ENCODE peak calls at places on chromosomes 1 and 21, in four cellular contexts. One of them, this sample, is unnamed.

GRCh38 chr1:241675983-241676382 is 23.9 kb downstream of the WDR64 start:
- DNase-seq in heart left ventricle: no peak
- DNase-seq in uterus: no peak
- DNase-seq in A549: no peak
- DNase-seq in this sample: no peak

GRCh38 chr1:30477588-30477987 is 245.8 kb downstream of the MATN1 start:
- DNase-seq in uterus: no peak
- DNase-seq in heart left ventricle: no peak
- DNase-seq in A549: no peak
- DNase-seq in this sample: no peak

GRCh38 chr1:207004931-207005830 is 27.4 kb downstream of the C1orf116 start:
- DNase-seq in uterus: no peak
- DNase-seq in A549: peak; percentile 77
- DNase-seq in heart left ventricle: peak; percentile 32
- DNase-seq in this sample: peak; percentile 79

GRCh38 chr1:214581785-214582184 is 21.2 kb upstream of the CENPF start:
- DNase-seq in A549: peak; percentile 47
- DNase-seq in uterus: no peak
- DNase-seq in heart left ventricle: no peak
- DNase-seq in this sample: no peak

GRCh38 chr1:197541411-197541810 is 233.9 kb downstream of the DENND1B start:
- DNase-seq in A549: no peak
- DNase-seq in heart left ventricle: no peak
- DNase-seq in uterus: no peak
- DNase-seq in this sample: no peak

GRCh38 chr1:232589809-232590741 is 39.9 kb downstream of the SIPA1L2 start:
- DNase-seq in heart left ventricle: no peak
- DNase-seq in A549: no peak
- DNase-seq in uterus: no peak
- DNase-seq in this sample: no peak

GRCh38 chr1:154191990-154192450 is at the start of gene TPM3:
- DNase-seq in A549: no peak
- DNase-seq in heart left ventricle: no peak
- DNase-seq in uterus: no peak
- DNase-seq in this sample: no peak

GRCh38 chr1:223144431-223144830 is 1.4 kb upstream of the TLR5 start:
- DNase-seq in A549: no peak
- DNase-seq in heart left ventricle: no peak
- DNase-seq in uterus: no peak
- DNase-seq in this sample: no peak

GRCh38 chr1:52368383-52369172 is 2.6 kb upstream of the CC2D1B start:
- DNase-seq in heart left ventricle: peak; percentile 39
- DNase-seq in uterus: no peak
- DNase-seq in A549: peak; percentile 39
- DNase-seq in this sample: peak; percentile 60

GRCh38 chr1:169692766-169693460 is 18.5 kb downstream of the SELL start:
- DNase-seq in uterus: no peak
- DNase-seq in A549: no peak
- DNase-seq in heart left ventricle: no peak
- DNase-seq in this sample: no peak

GRCh38 chr1:162310337-162310736 is 66.3 kb downstream of the SPATA46 start:
- DNase-seq in heart left ventricle: no peak
- DNase-seq in A549: no peak
- DNase-seq in uterus: no peak
- DNase-seq in this sample: no peak

GRCh38 chr1:53732912-53733317 is 6.0 kb downstream of the GLIS1 start:
- DNase-seq in A549: no peak
- DNase-seq in uterus: no peak
- DNase-seq in heart left ventricle: no peak
- DNase-seq in this sample: no peak

GRCh38 chr1:169484683-169485426 is 889 bp downstream of the SLC19A2 start:
- DNase-seq in A549: peak; percentile 38
- DNase-seq in heart left ventricle: peak; percentile 45
- DNase-seq in uterus: peak; percentile 55
- DNase-seq in this sample: peak; percentile 66

GRCh38 chr1:12127206-12127810 is 39.5 kb upstream of the TNFRSF1B start:
- DNase-seq in uterus: no peak
- DNase-seq in heart left ventricle: no peak
- DNase-seq in A549: no peak
- DNase-seq in this sample: no peak

GRCh38 chr1:207956976-207957375 is 46.1 kb upstream of the CD34 start:
- DNase-seq in heart left ventricle: no peak
- DNase-seq in uterus: no peak
- DNase-seq in A549: no peak
- DNase-seq in this sample: no peak

GRCh38 chr1:81703736-81704463 is 96.8 kb upstream of the ADGRL2 start:
- DNase-seq in A549: no peak
- DNase-seq in heart left ventricle: no peak
- DNase-seq in uterus: no peak
- DNase-seq in this sample: no peak

GRCh38 chr21:42571391-42572150 is 57.9 kb downstream of the SLC37A1 start:
- DNase-seq in A549: no peak
- DNase-seq in uterus: peak; percentile 3
- DNase-seq in heart left ventricle: no peak
- DNase-seq in this sample: peak; percentile 11

GRCh38 chr1:201346337-201346939 is 31.0 kb downstream of the TNNT2 start:
- DNase-seq in uterus: no peak
- DNase-seq in A549: peak; percentile 73
- DNase-seq in heart left ventricle: no peak
- DNase-seq in this sample: peak; percentile 66

GRCh38 chr1:69871412-69871811 is 303.7 kb downstream of the LRRC7 start:
- DNase-seq in A549: no peak
- DNase-seq in uterus: no peak
- DNase-seq in heart left ventricle: no peak
- DNase-seq in this sample: no peak

GRCh38 chr21:27561116-27561515 is 594.2 kb upstream of the ADAMTS5 start:
- DNase-seq in A549: no peak
- DNase-seq in heart left ventricle: no peak
- DNase-seq in uterus: no peak
- DNase-seq in this sample: no peak

GRCh38 chr1:242428403-242429190 is 95.9 kb downstream of the PLD5 start:
- DNase-seq in A549: no peak
- DNase-seq in uterus: no peak
- DNase-seq in heart left ventricle: no peak
- DNase-seq in this sample: no peak

GRCh38 chr21:42861311-42862122 is 17.8 kb downstream of the WDR4 start:
- DNase-seq in uterus: no peak
- DNase-seq in A549: no peak
- DNase-seq in heart left ventricle: no peak
- DNase-seq in this sample: no peak

GRCh38 chr21:34204481-34205439 is 131.4 kb downstream of the MRPS6 start:
- DNase-seq in A549: no peak
- DNase-seq in heart left ventricle: no peak
- DNase-seq in uterus: no peak
- DNase-seq in this sample: no peak

GRCh38 chr1:208083016-208083714 is 161.0 kb downstream of the PLXNA2 start:
- DNase-seq in uterus: no peak
- DNase-seq in heart left ventricle: peak; percentile 27
- DNase-seq in A549: no peak
- DNase-seq in this sample: no peak

GRCh38 chr1:112454316-112454715 is 54.4 kb upstream of the WNT2B start:
- DNase-seq in A549: no peak
- DNase-seq in heart left ventricle: no peak
- DNase-seq in uterus: no peak
- DNase-seq in this sample: no peak

GRCh38 chr21:41387042-41387819 is 25.4 kb downstream of the MX2 start:
- DNase-seq in A549: no peak
- DNase-seq in heart left ventricle: no peak
- DNase-seq in uterus: no peak
- DNase-seq in this sample: peak; percentile 58

GRCh38 chr1:220910021-220910420 is 30.8 kb downstream of the HLX start:
- DNase-seq in A549: no peak
- DNase-seq in uterus: no peak
- DNase-seq in heart left ventricle: no peak
- DNase-seq in this sample: no peak

GRCh38 chr1:6328696-6329095 is 64.9 kb downstream of the ACOT7 start:
- DNase-seq in A549: no peak
- DNase-seq in heart left ventricle: no peak
- DNase-seq in uterus: no peak
- DNase-seq in this sample: no peak

GRCh38 chr1:25590096-25590824 is 26.3 kb upstream of the MAN1C1 start:
- DNase-seq in heart left ventricle: peak; percentile 45
- DNase-seq in A549: no peak
- DNase-seq in uterus: no peak
- DNase-seq in this sample: peak; percentile 79

GRCh38 chr1:169108897-169109560 is 2.5 kb downstream of the ATP1B1 start:
- DNase-seq in A549: no peak
- DNase-seq in heart left ventricle: no peak
- DNase-seq in uterus: no peak
- DNase-seq in this sample: peak; percentile 55

GRCh38 chr1:218344814-218345672 is at the start of gene TGFB2:
- DNase-seq in A549: peak; percentile 55
- DNase-seq in heart left ventricle: peak; percentile 52
- DNase-seq in uterus: peak; percentile 63
- DNase-seq in this sample: peak; percentile 63

DNA sequence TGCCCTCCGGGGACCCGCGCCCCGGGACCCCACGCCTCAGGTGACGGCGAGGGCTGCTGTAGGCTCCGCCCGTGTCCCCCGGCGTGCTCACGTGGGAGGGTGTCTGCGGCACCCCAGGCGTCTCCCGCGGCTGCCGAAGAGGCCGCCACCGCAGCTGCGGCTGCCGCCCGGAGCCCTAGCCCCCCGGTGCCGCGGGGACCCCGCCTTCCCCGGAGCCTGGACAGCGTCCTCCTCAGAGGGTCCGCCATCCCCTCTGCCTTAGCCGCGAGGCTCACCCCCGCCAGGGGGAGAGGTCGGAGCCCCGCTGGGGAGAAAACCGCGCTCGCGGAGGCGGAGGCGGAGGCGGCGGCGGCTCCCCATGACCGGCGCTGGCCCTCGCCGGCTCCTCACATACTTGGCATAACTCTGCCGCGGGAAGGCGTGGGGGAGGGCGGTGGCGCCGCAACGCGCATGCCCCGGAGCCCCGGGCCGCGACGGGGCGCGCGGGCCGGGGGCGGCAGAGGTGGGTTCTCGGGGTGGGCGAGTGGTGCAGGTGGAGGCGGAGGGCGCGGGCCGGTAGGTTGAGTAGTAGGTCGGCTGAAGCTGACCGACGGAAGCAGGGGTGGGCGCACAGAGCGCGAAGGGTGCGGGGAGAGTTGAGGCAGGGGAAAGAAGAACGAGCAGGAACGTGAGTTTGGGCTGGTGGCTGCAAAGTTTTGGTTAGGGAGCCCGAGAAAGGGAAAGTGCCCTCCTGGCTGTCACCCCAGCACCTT is 700 bp upstream of the SYDE2 start:
- DNase-seq in uterus: peak; percentile 79
- DNase-seq in A549: peak; percentile 44
- DNase-seq in heart left ventricle: peak; percentile 68
- DNase-seq in this sample: peak; percentile 78
- TF ChIP-seq POLR2A in uterus: peak; percentile 74
- TF ChIP-seq POLR2A in A549: peak; percentile 41
- TF ChIP-seq POLR2A in heart left ventricle: peak; percentile 47
- TF ChIP-seq POLR2A in this sample: no peak

DNA sequence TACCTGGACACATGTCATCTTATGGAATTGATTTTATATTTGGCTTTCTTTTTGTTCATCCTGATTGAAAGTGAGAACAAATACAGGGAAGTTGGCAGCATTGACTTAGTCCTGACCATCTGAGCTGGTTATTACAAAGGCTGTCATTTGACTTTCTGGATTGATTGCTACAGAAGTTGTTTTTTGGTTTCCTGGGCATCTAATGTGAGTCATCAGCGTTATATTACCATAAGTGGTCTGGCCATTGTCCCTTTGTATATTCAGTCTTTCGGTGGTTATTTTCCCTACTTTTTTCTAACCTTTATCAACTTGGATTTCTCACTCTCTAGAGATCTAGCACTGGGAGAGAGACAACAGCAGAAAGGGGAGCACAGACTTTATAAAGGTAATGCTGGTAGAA is 1646.5 kb downstream of the MRPL39 start:
- DNase-seq in uterus: no peak
- DNase-seq in A549: no peak
- DNase-seq in heart left ventricle: no peak
- DNase-seq in this sample: no peak
- H3K9me3 ChIP-seq in uterus: no peaks in the 10 kb centered on the region
- H3K9me3 ChIP-seq in A549: no peaks in the 10 kb centered on the region
- H3K9me3 ChIP-seq in heart left ventricle: no peaks in the 10 kb centered on the region
- H3K9me3 ChIP-seq in this sample: no peaks in the 10 kb centered on the region

GRCh38 chr1:31944205-31945089 is 6.3 kb upstream of the PTP4A2 start:
- DNase-seq in uterus: peak; percentile 90
- DNase-seq in A549: peak; percentile 77
- DNase-seq in heart left ventricle: peak; percentile 89
- DNase-seq in this sample: peak; percentile 94
- TF ChIP-seq CTCF in uterus: no peak
- TF ChIP-seq CTCF in A549: no peak
- TF ChIP-seq CTCF in heart left ventricle: no peak
- TF ChIP-seq CTCF in this sample: no peak

DNA sequence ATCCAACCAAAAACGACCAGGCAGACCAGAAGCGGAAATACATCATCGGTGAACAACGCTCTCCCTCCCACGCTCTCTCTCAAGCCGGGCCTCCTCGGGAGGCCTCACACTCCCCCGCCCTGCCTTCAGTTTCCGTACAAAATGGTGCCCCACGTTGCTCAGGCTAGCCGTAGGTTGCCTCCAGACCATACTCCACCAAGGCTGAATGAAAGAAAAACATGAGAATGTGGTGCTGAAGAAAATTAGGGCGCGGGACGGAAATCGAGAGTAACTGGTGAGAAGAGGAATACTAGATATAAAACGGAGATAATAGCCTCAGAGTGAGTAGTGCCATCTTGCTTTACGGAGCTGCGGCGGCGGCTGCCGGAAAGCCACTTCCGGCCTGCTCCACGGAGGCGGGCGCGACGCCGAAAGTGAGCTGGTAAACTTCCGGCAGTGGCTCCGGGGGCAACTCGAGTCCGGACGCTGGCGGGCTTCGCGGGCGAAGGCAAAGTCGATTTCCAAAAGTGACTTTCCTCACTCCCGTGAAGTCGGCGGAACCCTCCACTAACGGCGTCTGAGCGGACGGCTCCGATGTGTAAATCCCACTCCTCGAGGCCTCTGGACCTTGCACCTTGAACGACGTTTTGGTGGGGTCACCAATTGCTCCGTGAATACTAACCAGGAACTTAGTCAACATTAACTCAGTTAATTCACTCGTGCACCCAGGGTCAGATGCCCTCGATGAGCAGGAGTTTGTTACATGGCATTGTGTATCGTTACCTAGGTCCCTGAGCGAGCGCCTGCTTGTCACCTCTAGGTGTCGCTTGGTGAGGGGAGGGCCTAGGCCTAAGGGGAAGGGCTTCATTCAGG is at the start of gene SH3BP5L:
- DNase-seq in uterus: peak; percentile 91
- DNase-seq in A549: peak; percentile 98
- DNase-seq in heart left ventricle: peak; percentile 95
- DNase-seq in this sample: peak; percentile 96
- TF ChIP-seq POLR2A in uterus: peak; percentile 82
- TF ChIP-seq POLR2A in A549: peak; percentile 46
- TF ChIP-seq POLR2A in heart left ventricle: peak; percentile 70
- TF ChIP-seq POLR2A in this sample: no peak

DNA sequence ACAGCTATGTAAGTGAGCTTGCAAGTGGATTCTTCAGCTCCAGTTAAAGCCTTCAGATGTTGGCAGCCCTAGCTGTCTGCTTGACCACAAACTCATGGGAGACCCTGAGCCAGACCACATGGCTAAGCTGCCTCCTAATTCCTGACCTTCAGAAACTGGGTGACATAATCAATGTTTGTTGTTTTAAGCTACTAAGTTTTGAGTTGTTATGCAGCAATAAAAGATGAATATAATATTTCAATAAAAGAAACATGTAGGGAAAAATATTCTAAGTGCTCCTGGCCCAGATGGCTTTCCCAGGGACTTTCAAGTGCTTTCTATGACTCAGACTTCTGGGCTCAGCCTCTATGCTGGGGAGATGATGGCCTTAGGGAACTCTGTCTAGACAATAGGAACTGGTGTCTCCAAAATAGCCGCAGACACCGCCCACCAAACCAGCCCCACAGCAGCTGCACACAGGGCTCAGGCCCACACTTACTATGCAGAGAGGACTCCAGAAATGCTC is 20.3 kb upstream of the AZIN2 start:
- DNase-seq in heart left ventricle: peak; percentile 73
- DNase-seq in uterus: no peak
- DNase-seq in A549: no peak
- DNase-seq in this sample: no peak
- H3K9me3 ChIP-seq in heart left ventricle: peaks cover 7% of the 10 kb centered on the region
- H3K9me3 ChIP-seq in uterus: peaks cover 13% of the 10 kb centered on the region
- H3K9me3 ChIP-seq in A549: peaks cover 24% of the 10 kb centered on the region
- H3K9me3 ChIP-seq in this sample: no peaks in the 10 kb centered on the region